ENCODE peak calls at places on chromosomes 7 and 10, in six cellular contexts. U, R, P, E, F and C are unnamed samples.

GRCh38 chr10:21756707-21757600 is 222.9 kb downstream of the MLLT10 start:
- DNase-seq in U (no peak), R (no peak), F (no peak), P (no peak), E (no peak), C (no peak)

GRCh38 chr7:81447351-81447952 is 322.4 kb downstream of the HGF start:
- DNase-seq in R (peak; percentile 47), F (no peak), E (no peak), U (no peak), P (peak; percentile 27), C (peak; percentile 42)

GRCh38 chr7:128840326-128841170 is 10.3 kb downstream of the FLNC start:
- DNase-seq in U (no peak), F (no peak), P (no peak), R (no peak), E (no peak), C (no peak)

GRCh38 chr10:124652701-124653100 is 91.5 kb downstream of the FAM53B start:
- DNase-seq in U (no peak), E (no peak), R (no peak), F (no peak), P (no peak), C (no peak)

GRCh38 chr10:47378606-47379444 is 5.3 kb downstream of the ZNF488 start:
- DNase-seq in E (no peak), U (no peak), F (no peak), P (no peak), R (no peak), C (no peak)

GRCh38 chr10:103598654-103599115 is 105.2 kb downstream of the NEURL1 start:
- DNase-seq in E (no peak), F (peak; percentile 31), R (peak; percentile 66), U (peak; percentile 62), P (peak; percentile 72), C (peak; percentile 42)

GRCh38 chr10:44352316-44353127 is 32.4 kb downstream of the CXCL12 start:
- DNase-seq in R (no peak), P (no peak), U (no peak), F (no peak), E (no peak), C (no peak)

GRCh38 chr10:73886625-73887024 is 12.3 kb upstream of the CAMK2G start:
- DNase-seq in U (no peak), P (no peak), R (no peak), F (no peak), E (no peak), C (no peak)

GRCh38 chr10:46234431-46235060 is 52.3 kb upstream of the ANTXRL start:
- DNase-seq in R (no peak), E (no peak), U (no peak), F (no peak), P (no peak), C (no peak)

GRCh38 chr10:102669206-102670064 is 25.2 kb downstream of the TRIM8 start:
- DNase-seq in P (peak; percentile 64), U (peak; percentile 45), R (peak; percentile 35), E (no peak), F (no peak), C (no peak)

GRCh38 chr7:118217068-118217715 is 7.3 kb upstream of the ANKRD7 start:
- DNase-seq in F (no peak), E (no peak), P (no peak), U (no peak), R (no peak), C (no peak)

GRCh38 chr10:72801263-72801868 is 92.2 kb upstream of the OIT3 start:
- DNase-seq in E (no peak), P (no peak), R (no peak), F (no peak), U (no peak), C (no peak)

GRCh38 chr10:11160982-11161554 is 143.4 kb downstream of the CELF2 start:
- DNase-seq in F (no peak), P (no peak), R (no peak), E (no peak), U (no peak), C (no peak)

GRCh38 chr7:46545790-46546189 is 624.7 kb upstream of the IGFBP3 start:
- DNase-seq in E (no peak), U (no peak), R (peak; percentile 58), P (peak; percentile 64), F (no peak), C (no peak)

GRCh38 chr10:128050937-128051336 is 75.3 kb downstream of the MKI67 start:
- DNase-seq in E (no peak), P (no peak), F (no peak), R (no peak), U (no peak), C (no peak)

GRCh38 chr7:77855371-77856083 is 57.0 kb downstream of the PHTF2 start:
- DNase-seq in F (no peak), P (no peak), E (no peak), R (no peak), U (peak; percentile 33), C (no peak)

GRCh38 chr7:5064391-5065106 is 18.9 kb downstream of the RBAK start:
- DNase-seq in U (no peak), E (no peak), P (no peak), F (no peak), R (no peak), C (no peak)

GRCh38 chr7:136513744-136514143 is 354.7 kb upstream of the CHRM2 start:
- DNase-seq in R (no peak), F (no peak), U (no peak), P (no peak), E (no peak), C (no peak)

GRCh38 chr10:30765611-30766010 is 136.1 kb upstream of the LYZL2 start:
- DNase-seq in P (no peak), E (no peak), F (no peak), U (no peak), R (no peak), C (no peak)

GRCh38 chr7:48114115-48114514 is 25.1 kb downstream of the UPP1 start:
- DNase-seq in F (no peak), P (no peak), U (peak; percentile 1), R (no peak), E (no peak), C (no peak)

GRCh38 chr7:74401137-74401859 is 52.4 kb upstream of the GTF2IRD1 start:
- DNase-seq in P (peak; percentile 49), E (no peak), F (peak; percentile 82), R (peak; percentile 28), U (peak; percentile 89), C (peak; percentile 71)

GRCh38 chr7:1325246-1325645 is 92.6 kb downstream of the UNCX start:
- DNase-seq in E (no peak), P (no peak), R (no peak), U (no peak), F (no peak), C (no peak)

GRCh38 chr7:1325646-1326510 is 93.2 kb downstream of the UNCX start:
- DNase-seq in U (no peak), F (no peak), P (no peak), E (no peak), R (no peak), C (no peak)

GRCh38 chr7:1324028-1324900 is 91.6 kb downstream of the UNCX start:
- DNase-seq in E (no peak), P (no peak), F (no peak), U (no peak), R (no peak), C (no peak)

GRCh38 chr7:1329261-1329660 is 96.6 kb downstream of the UNCX start:
- DNase-seq in U (no peak), R (no peak), F (no peak), E (no peak), P (no peak), C (no peak)

DNA sequence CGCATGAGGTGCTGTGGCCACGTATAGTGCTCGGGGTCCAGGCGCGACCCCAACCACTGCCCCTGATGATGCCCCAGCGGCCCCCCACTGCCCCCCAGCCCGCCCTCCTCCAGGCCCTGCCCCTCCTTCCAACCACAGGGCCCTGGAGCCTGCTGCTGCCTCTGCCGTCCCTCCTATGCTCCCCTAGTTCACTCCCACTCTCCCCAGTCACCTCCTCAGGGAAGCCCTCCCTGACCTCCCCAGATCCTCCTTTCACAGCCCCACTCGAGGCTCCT is 93.8 kb downstream of the UNCX start:
- DNase-seq in U (no peak), E (no peak), R (no peak), F (no peak), P (no peak), C (no peak)
- TF ChIP-seq ZNF274 in U (no peak), E (no peak), R (no peak), F (no peak), P (no peak), C (no peak)

GRCh38 chr7:44075296-44076075 is 6.8 kb downstream of the POLM start:
- DNase-seq in F (no peak), P (no peak), U (no peak), E (no peak), R (no peak), C (no peak)
- TF ChIP-seq ZNF274 in F (no peak), P (no peak), U (no peak), E (no peak), R (no peak), C (no peak)

GRCh38 chr7:44976040-44976745 is 2.6 kb downstream of the MYO1G start:
- DNase-seq in F (no peak), U (no peak), P (no peak), E (no peak), R (no peak), C (no peak)

GRCh38 chr7:44977956-44978355 is 859 bp downstream of the MYO1G start:
- DNase-seq in P (no peak), R (no peak), U (no peak), F (no peak), E (no peak), C (no peak)

GRCh38 chr7:44976746-44977196 is 2.0 kb downstream of the MYO1G start:
- DNase-seq in E (no peak), R (no peak), P (no peak), U (no peak), F (no peak), C (no peak)

GRCh38 chr7:44978511-44979366 is at the start of gene MYO1G:
- DNase-seq in F (no peak), R (no peak), E (peak; percentile 88), U (no peak), P (no peak), C (no peak)

DNA sequence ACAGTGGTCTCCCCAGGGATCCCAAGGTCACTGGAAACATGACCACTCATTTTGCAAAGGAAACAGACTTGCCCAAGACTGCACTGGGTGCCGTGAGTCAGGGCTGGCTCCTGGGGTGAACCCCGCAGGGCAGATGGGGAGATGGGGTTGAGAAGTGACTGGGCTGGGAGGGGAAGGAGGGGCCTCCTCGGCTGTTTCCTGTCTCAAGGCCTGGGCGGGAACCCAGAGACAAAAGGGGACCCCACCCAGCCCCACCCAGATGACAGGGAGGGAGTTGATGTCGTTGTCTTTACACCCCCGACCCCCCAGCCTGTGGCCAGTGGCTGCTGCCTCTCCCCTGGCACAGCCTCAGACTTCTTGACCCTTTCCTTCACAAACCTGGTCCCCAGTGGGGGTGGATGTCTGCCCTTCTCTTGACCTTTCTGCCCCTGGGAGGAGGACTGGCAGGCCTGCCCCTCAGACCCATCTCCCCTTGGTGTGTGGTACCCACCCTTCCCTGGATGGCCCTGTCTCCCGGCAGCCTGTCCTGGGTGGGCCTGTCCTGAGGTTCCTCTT is 1.4 kb downstream of the MYO1G start:
- DNase-seq in P (no peak), U (no peak), R (no peak), E (no peak), F (no peak), C (no peak)
- TF ChIP-seq ZNF274 in P (no peak), U (no peak), R (no peak), E (no peak), F (no peak), C (no peak)

DNA sequence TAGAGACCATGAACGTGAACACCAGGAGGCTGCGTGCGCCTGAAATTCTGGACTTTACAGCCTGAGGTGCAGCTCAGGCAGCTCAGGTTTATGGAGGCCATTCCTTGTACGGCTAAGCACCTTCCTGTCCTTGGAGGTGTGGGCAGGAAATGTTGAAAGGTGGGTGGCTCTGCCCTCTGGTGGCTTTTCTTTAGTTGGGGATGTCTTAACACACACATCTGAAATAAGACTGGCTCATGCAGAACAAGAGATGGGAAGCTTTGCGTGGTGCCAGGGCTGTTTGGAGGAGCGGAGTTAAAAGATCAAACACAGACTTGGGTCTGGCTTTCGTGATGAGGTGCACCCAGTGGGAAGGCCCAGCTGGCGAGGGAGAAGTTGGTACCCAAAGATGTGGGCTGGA is 64.1 kb downstream of the DOCK1 start:
- DNase-seq in E (no peak), P (no peak), R (peak; percentile 8), U (no peak), F (no peak), C (no peak)
- TF ChIP-seq ZNF274 in E (no peak), P (no peak), R (no peak), U (no peak), F (no peak), C (no peak)